ENCODE peak calls at places on chromosomes 5 and 9, in ten cellular contexts. K is CD4-positive, alpha-beta T cell; P is EH; Z is cerebellar cortex; Y is left cardiac atrium; N is epithelial cell of esophagus; M is stimulated activated CD8-positive, alpha-beta memory T cell treated with anti-CD3 and anti-CD28 coated beads, Interleukin-15, amount 100 ng/mL, for 1 hour; E is stimulated activated CD4-positive, alpha-beta T cell treated with anti-CD3 and anti-CD28 coated beads, Interleukin-2, amount 100 ng/mL, for 48 hours; A is GM03348; U is heart left ventricle. J is an unnamed sample.

GRCh38 chr5:82174128-82174918 is 103.8 kb downstream of the RPS23 start:
- DNase-seq in K (peak), P (peak), Z (peak), Y (peak), N (peak), M (peak), E (peak), A (peak), U (peak), J (no peak)

GRCh38 chr9:29150606-29151005 is 1577.3 kb upstream of the C9orf72 start:
- DNase-seq in K (no peak), P (no peak), Z (no peak), Y (no peak), N (peak), M (no peak), E (no peak), A (no peak), U (no peak), J (no peak)

GRCh38 chr9:72362680-72363139 is 2.3 kb downstream of the ZFAND5 start:
- DNase-seq in K (peak), P (peak), Z (peak), Y (peak), N (peak), M (peak), E (peak), A (peak), U (peak), J (peak)

GRCh38 chr5:88142801-88143692 is 125.6 kb downstream of the TMEM161B start:
- DNase-seq in K (no peak), P (peak), Z (peak), Y (peak), N (no peak), M (no peak), E (no peak), A (peak), U (no peak), J (no peak)

GRCh38 chr5:65816729-65817128 is 94.7 kb downstream of the NLN start:
- DNase-seq in K (no peak), P (no peak), Z (no peak), Y (no peak), N (no peak), M (no peak), E (no peak), A (no peak), U (no peak), J (no peak)

GRCh38 chr5:127409236-127409921 is 108.1 kb upstream of the PRRC1 start:
- DNase-seq in K (no peak), P (no peak), Z (peak), Y (no peak), N (no peak), M (no peak), E (no peak), A (peak), U (no peak), J (no peak)

GRCh38 chr9:91640428-91640827 is 216.8 kb upstream of the NFIL3 start:
- DNase-seq in K (no peak), P (no peak), Z (no peak), Y (no peak), N (no peak), M (no peak), E (no peak), A (no peak), U (no peak), J (no peak)

GRCh38 chr5:115992848-115993350 is 30.6 kb downstream of the LVRN start:
- DNase-seq in K (no peak), P (no peak), Z (no peak), Y (no peak), N (no peak), M (no peak), E (no peak), A (no peak), U (no peak), J (no peak)

GRCh38 chr9:75490326-75490725 is 400.1 kb upstream of the PCSK5 start:
- DNase-seq in K (no peak), P (no peak), Z (no peak), Y (no peak), N (no peak), M (no peak), E (no peak), A (no peak), U (peak), J (no peak)

GRCh38 chr5:149656576-149657182 is 73.4 kb upstream of the PPARGC1B start:
- DNase-seq in K (no peak), P (peak), Z (no peak), Y (no peak), N (peak), M (no peak), E (peak), A (no peak), U (no peak), J (no peak)

GRCh38 chr5:61394078-61394701 is 62.1 kb downstream of the ZSWIM6 start:
- DNase-seq in K (no peak), P (peak), Z (no peak), Y (no peak), N (no peak), M (no peak), E (no peak), A (no peak), U (no peak), J (no peak)

GRCh38 chr5:148912714-148913398 is 86.4 kb downstream of the ADRB2 start:
- DNase-seq in K (no peak), P (peak), Z (peak), Y (peak), N (peak), M (no peak), E (no peak), A (peak), U (no peak), J (no peak)

GRCh38 chr5:159508344-159508743 is 178.1 kb upstream of the IL12B start:
- DNase-seq in K (no peak), P (no peak), Z (no peak), Y (no peak), N (no peak), M (no peak), E (no peak), A (no peak), U (no peak), J (no peak)

GRCh38 chr5:150562832-150563231 is 54.9 kb downstream of the NDST1 start:
- DNase-seq in K (no peak), P (peak), Z (peak), Y (no peak), N (peak), M (no peak), E (peak), A (no peak), U (no peak), J (no peak)

GRCh38 chr5:54593809-54594208 is 76.2 kb downstream of the SNX18 start:
- DNase-seq in K (no peak), P (no peak), Z (no peak), Y (no peak), N (no peak), M (no peak), E (no peak), A (no peak), U (no peak), J (no peak)

GRCh38 chr9:101977614-101978210 is 239.3 kb upstream of the GRIN3A start:
- DNase-seq in K (no peak), P (peak), Z (peak), Y (no peak), N (peak), M (no peak), E (no peak), A (peak), U (no peak), J (no peak)

GRCh38 chr9:35690447-35691324 is 961 bp upstream of the TPM2 start:
- DNase-seq in K (no peak), P (peak), Z (peak), Y (peak), N (no peak), M (no peak), E (no peak), A (peak), U (peak), J (peak)

GRCh38 chr9:130042931-130043653 is at the start of gene FNBP1:
- DNase-seq in K (peak), P (peak), Z (peak), Y (peak), N (peak), M (peak), E (peak), A (peak), U (peak), J (peak)